ENCODE peak calls at places on chromosomes 12 and 14, in five cellular contexts. Y, Q, T, X and C are unnamed samples.

GRCh38 chr12:74229671-74230070 is 308.0 kb upstream of the ATXN7L3B start:
- DNase-seq in Y (no peak), Q (no peak), T (no peak), X (no peak), C (no peak)

GRCh38 chr14:77014004-77014604 is 14.4 kb downstream of the IRF2BPL start:
- DNase-seq in Y (no peak), Q (peak; percentile 55), T (no peak), X (no peak), C (peak; percentile 23)

GRCh38 chr12:105418232-105418631 is 87.7 kb downstream of the C12orf75 start:
- DNase-seq in Y (no peak), Q (no peak), T (no peak), X (no peak), C (no peak)

GRCh38 chr12:126915309-126915708 is 1351.7 kb upstream of the TMEM132C start:
- DNase-seq in Y (no peak), Q (no peak), T (no peak), X (no peak), C (no peak)

GRCh38 chr12:7844131-7844530 is 28.6 kb downstream of the SLC2A14 start:
- DNase-seq in Y (no peak), Q (no peak), T (no peak), X (no peak), C (no peak)

GRCh38 chr14:62162998-62163589 is 400.9 kb downstream of the SNAPC1 start:
- DNase-seq in Y (peak; percentile 28), Q (no peak), T (no peak), X (no peak), C (peak; percentile 59)

GRCh38 chr14:75794615-75795038 is 133.6 kb downstream of the TTLL5 start:
- DNase-seq in Y (peak; percentile 30), Q (no peak), T (no peak), X (no peak), C (peak; percentile 3)

GRCh38 chr14:52852810-52853521 is 61.6 kb upstream of the GNPNAT1 start:
- DNase-seq in Y (no peak), Q (no peak), T (no peak), X (no peak), C (no peak)

GRCh38 chr14:20722016-20722415 is 23.7 kb upstream of the EDDM3A start:
- DNase-seq in Y (no peak), Q (no peak), T (no peak), X (no peak), C (no peak)